ENCODE peak calls at places on chromosomes 2 and 18, in four cellular contexts. P, W, M and U are unnamed samples.

GRCh38 chr2:31674446-31674845 is 93.7 kb upstream of the SRD5A2 start:
- DNase-seq in P (no peak), W (no peak), M (no peak), U (no peak)

GRCh38 chr2:220491633-220492032 is 864.2 kb downstream of the SLC4A3 start:
- DNase-seq in P (no peak), W (no peak), M (no peak), U (no peak)

GRCh38 chr2:205930209-205930608 is 155.8 kb downstream of the INO80D start:
- DNase-seq in W (no peak), P (no peak), M (peak), U (no peak)

GRCh38 chr2:120552800-120553471 is 182.7 kb upstream of the GLI2 start:
- DNase-seq in W (peak), M (peak), P (peak), U (no peak)

GRCh38 chr18:40821596-40822243 is 1133.3 kb upstream of the PIK3C3 start:
- DNase-seq in M (no peak), P (no peak), W (no peak), U (no peak)

GRCh38 chr18:79575891-79576685 is 103.5 kb upstream of the CTDP1 start:
- DNase-seq in M (peak), P (peak), W (no peak), U (peak)

GRCh38 chr2:168685619-168686453 is 116.6 kb upstream of the NOSTRIN start:
- DNase-seq in P (no peak), W (no peak), M (peak), U (no peak)

GRCh38 chr2:10397297-10397875 is 50.7 kb downstream of the ODC1 start:
- DNase-seq in P (no peak), M (no peak), W (no peak), U (no peak)

GRCh38 chr18:42296723-42297122 is 341.7 kb downstream of the PIK3C3 start:
- DNase-seq in P (no peak), M (peak), W (no peak), U (peak)

GRCh38 chr2:148599112-148599991 is 45.2 kb upstream of the EPC2 start:
- DNase-seq in M (no peak), W (no peak), P (no peak), U (no peak)

GRCh38 chr18:64370036-64370435 is 221.1 kb upstream of the LINC00305 start:
- DNase-seq in M (no peak), P (no peak), W (no peak), U (no peak)

GRCh38 chr2:218074031-218074430 is 5.0 kb downstream of the RUFY4 start:
- DNase-seq in P (no peak), W (no peak), M (peak), U (no peak)

GRCh38 chr2:66813525-66813924 is 378.6 kb downstream of the MEIS1 start:
- DNase-seq in W (no peak), M (peak), P (no peak), U (no peak)

GRCh38 chr2:20419752-20420151 is 27.1 kb upstream of the RHOB start:
- DNase-seq in M (no peak), W (no peak), P (no peak), U (no peak)

GRCh38 chr2:113219889-113220641 is 46.3 kb downstream of the PSD4 start:
- DNase-seq in W (no peak), P (no peak), M (peak), U (peak)

GRCh38 chr2:228447266-228447915 is 265.9 kb upstream of the SPHKAP start:
- DNase-seq in P (no peak), W (no peak), M (no peak), U (no peak)

GRCh38 chr2:8457092-8457481 is 224.8 kb upstream of the ID2 start:
- DNase-seq in M (no peak), W (no peak), P (no peak), U (no peak)

GRCh38 chr18:49168281-49168680 is 217.5 kb upstream of the SMAD7 start:
- DNase-seq in M (peak), W (no peak), P (no peak), U (no peak)

GRCh38 chr2:237309416-237309815 is 104.5 kb downstream of the COL6A3 start:
- DNase-seq in P (no peak), W (no peak), M (peak), U (no peak)

GRCh38 chr18:79919089-79919488 is 32.4 kb downstream of the SLC66A2 start:
- DNase-seq in P (no peak), W (no peak), M (no peak), U (no peak)

GRCh38 chr2:216109962-216110614 is 940 bp downstream of the XRCC5 start:
- DNase-seq in W (no peak), M (peak), P (no peak), U (peak)

GRCh38 chr2:152376968-152377367 is 42.0 kb downstream of the FMNL2 start:
- DNase-seq in P (no peak), W (no peak), M (no peak), U (no peak)

GRCh38 chr2:128315829-128316776 is 2.6 kb downstream of the HS6ST1 start:
- DNase-seq in W (no peak), M (peak), P (no peak), U (no peak)

GRCh38 chr2:1736997-1737480 is 7.3 kb downstream of the PXDN start:
- DNase-seq in P (no peak), M (peak), W (no peak), U (peak)

GRCh38 chr2:127054604-127054930 is 52.4 kb downstream of the BIN1 start:
- DNase-seq in P (no peak), W (no peak), M (no peak), U (no peak)

GRCh38 chr2:120269816-120270215 is 17.2 kb downstream of the RALB start:
- DNase-seq in W (no peak), P (no peak), M (no peak), U (no peak)

GRCh38 chr2:24359701-24360049 is 661 bp downstream of the ITSN2 start:
- DNase-seq in P (no peak), W (peak), M (peak), U (peak)

GRCh38 chr2:88590998-88591613 is 36.2 kb downstream of the EIF2AK3 start:
- DNase-seq in M (peak), P (peak), W (peak), U (peak)

GRCh38 chr2:64765160-64765805 is 111.6 kb upstream of the SERTAD2 start:
- DNase-seq in M (no peak), P (no peak), W (no peak), U (no peak)

GRCh38 chr2:4152051-4152450 is 448.7 kb downstream of the DCDC2C start:
- DNase-seq in P (no peak), M (no peak), W (no peak), U (no peak)

GRCh38 chr2:108787209-108787558 is 613 bp downstream of the CCDC138 start:
- DNase-seq in M (no peak), W (no peak), P (no peak), U (no peak)

GRCh38 chr2:124668161-124668560 is 643.1 kb downstream of the CNTNAP5 start:
- DNase-seq in W (no peak), M (no peak), P (no peak), U (no peak)

GRCh38 chr2:217107480-217107879 is 247.6 kb upstream of the TNP1 start:
- DNase-seq in W (no peak), P (no peak), M (no peak), U (no peak)

GRCh38 chr18:26981373-26982082 is 116.0 kb upstream of the AQP4 start:
- DNase-seq in P (no peak), W (no peak), M (no peak), U (no peak)

GRCh38 chr2:107374261-107374660 is 452.4 kb upstream of the RGPD4 start:
- DNase-seq in M (no peak), W (no peak), P (peak), U (no peak)

GRCh38 chr2:209323738-209324137 is 100.1 kb upstream of the MAP2 start:
- DNase-seq in M (peak), W (no peak), P (no peak), U (no peak)

GRCh38 chr2:98730851-98731708 is at the start of gene MGAT4A:
- DNase-seq in M (peak), P (no peak), W (peak), U (peak)

GRCh38 chr2:127014224-127014623 is 92.7 kb downstream of the BIN1 start:
- DNase-seq in W (no peak), P (no peak), M (no peak), U (no peak)

GRCh38 chr2:55585451-55586079 is 31.9 kb downstream of the PPP4R3B start:
- DNase-seq in M (peak), P (no peak), W (no peak), U (peak)

GRCh38 chr2:144430722-144431163 is 89.2 kb downstream of the ZEB2 start:
- DNase-seq in W (no peak), P (no peak), M (peak), U (peak)